ENCODE peak calls at places on chromosome 10, in ten cellular contexts. U, D, E, J, S, X, P, Z, G and O are unnamed samples.

GRCh38 chr10:33772370-33773331 is 438.2 kb upstream of the NRP1 start:
- DNase-seq in U (no peak), D (peak), E (no peak), J (peak), S (peak), X (no peak), P (no peak), Z (peak), G (no peak), O (no peak)

GRCh38 chr10:9126728-9127127 is 1072.2 kb downstream of the GATA3 start:
- DNase-seq in U (no peak), D (no peak), E (no peak), J (no peak), S (no peak), X (no peak), P (no peak), Z (no peak), G (no peak), O (no peak)

GRCh38 chr10:114538544-114538906 is 119.5 kb downstream of the ABLIM1 start:
- DNase-seq in U (no peak), D (no peak), E (no peak), J (no peak), S (no peak), X (peak), P (no peak), Z (no peak), G (no peak), O (no peak)

GRCh38 chr10:116163308-116163707 is 109.7 kb downstream of the GFRA1 start:
- DNase-seq in U (no peak), D (no peak), E (no peak), J (no peak), S (no peak), X (no peak), P (no peak), Z (no peak), G (no peak), O (no peak)

GRCh38 chr10:59895629-59896116 is 10.7 kb downstream of the CCDC6 start:
- DNase-seq in U (no peak), D (no peak), E (no peak), J (no peak), S (no peak), X (no peak), P (peak), Z (no peak), G (no peak), O (no peak)

GRCh38 chr10:49157229-49157628 is 23.4 kb upstream of the FAM170B start:
- DNase-seq in U (no peak), D (no peak), E (no peak), J (no peak), S (no peak), X (peak), P (no peak), Z (no peak), G (no peak), O (no peak)

GRCh38 chr10:49166804-49167628 is 21.2 kb downstream of the TMEM273 start:
- DNase-seq in U (peak), D (no peak), E (no peak), J (no peak), S (no peak), X (no peak), P (no peak), Z (no peak), G (no peak), O (no peak)

GRCh38 chr10:57657164-57657765 is 610.4 kb downstream of the IPMK start:
- DNase-seq in U (peak), D (peak), E (peak), J (no peak), S (peak), X (no peak), P (peak), Z (peak), G (peak), O (peak)

GRCh38 chr10:43781480-43782361 is 133.0 kb upstream of the ZNF32 start:
- DNase-seq in U (no peak), D (no peak), E (no peak), J (no peak), S (no peak), X (no peak), P (peak), Z (no peak), G (no peak), O (no peak)

GRCh38 chr10:4820804-4821401 is 5.1 kb upstream of the AKR1E2 start:
- DNase-seq in U (no peak), D (no peak), E (no peak), J (no peak), S (no peak), X (no peak), P (no peak), Z (peak), G (no peak), O (no peak)

GRCh38 chr10:2214035-2214434 is 476.7 kb upstream of the ADARB2 start:
- DNase-seq in U (no peak), D (no peak), E (no peak), J (no peak), S (no peak), X (no peak), P (no peak), Z (peak), G (peak), O (peak)

GRCh38 chr10:129756912-129757861 is 206.9 kb downstream of the EBF3 start:
- DNase-seq in U (no peak), D (peak), E (peak), J (no peak), S (peak), X (peak), P (no peak), Z (no peak), G (peak), O (no peak)

GRCh38 chr10:112783653-112784426 is 166.2 kb upstream of the TCF7L2 start:
- DNase-seq in U (no peak), D (no peak), E (no peak), J (no peak), S (no peak), X (no peak), P (no peak), Z (no peak), G (no peak), O (no peak)

GRCh38 chr10:123236122-123236521 is 81.9 kb downstream of the BUB3 start:
- DNase-seq in U (no peak), D (no peak), E (no peak), J (no peak), S (peak), X (no peak), P (no peak), Z (no peak), G (no peak), O (peak)
- TF ChIP-seq CTCF in U (no peak), D (no peak), E (no peak), J (no peak), S (no peak), X (no peak), P (no peak), Z (no peak), G (no peak), O (no peak)

GRCh38 chr10:12287772-12288171 is 61.6 kb upstream of the CAMK1D start:
- DNase-seq in U (no peak), D (no peak), E (no peak), J (no peak), S (no peak), X (no peak), P (no peak), Z (no peak), G (peak), O (no peak)
- TF ChIP-seq CTCF in U (no peak), D (no peak), E (no peak), J (no peak), S (no peak), X (no peak), P (no peak), Z (no peak), G (no peak), O (no peak)

GRCh38 chr10:21021843-21022594 is 124.9 kb upstream of the NEBL start:
- DNase-seq in U (no peak), D (no peak), E (no peak), J (no peak), S (peak), X (no peak), P (peak), Z (no peak), G (no peak), O (peak)
- TF ChIP-seq CTCF in U (peak), D (peak), E (peak), J (no peak), S (no peak), X (no peak), P (peak), Z (peak), G (no peak), O (no peak)

GRCh38 chr10:104777086-104777799 is 136.2 kb downstream of the SORCS3 start:
- DNase-seq in U (no peak), D (no peak), E (no peak), J (no peak), S (no peak), X (no peak), P (no peak), Z (no peak), G (no peak), O (no peak)
- TF ChIP-seq CTCF in U (peak), D (no peak), E (no peak), J (no peak), S (no peak), X (no peak), P (no peak), Z (no peak), G (peak), O (no peak)

GRCh38 chr10:83917519-83918506 is 221.5 kb upstream of the GHITM start:
- DNase-seq in U (no peak), D (no peak), E (no peak), J (peak), S (no peak), X (no peak), P (no peak), Z (no peak), G (no peak), O (no peak)
- TF ChIP-seq CTCF in U (peak), D (no peak), E (peak), J (no peak), S (no peak), X (no peak), P (peak), Z (peak), G (no peak), O (no peak)

GRCh38 chr10:51073461-51074237 is 638 bp upstream of the PRKG1 start:
- DNase-seq in U (no peak), D (no peak), E (peak), J (peak), S (peak), X (no peak), P (no peak), Z (no peak), G (peak), O (no peak)
- TF ChIP-seq CTCF in U (no peak), D (no peak), E (no peak), J (no peak), S (no peak), X (no peak), P (no peak), Z (no peak), G (no peak), O (no peak)

DNA sequence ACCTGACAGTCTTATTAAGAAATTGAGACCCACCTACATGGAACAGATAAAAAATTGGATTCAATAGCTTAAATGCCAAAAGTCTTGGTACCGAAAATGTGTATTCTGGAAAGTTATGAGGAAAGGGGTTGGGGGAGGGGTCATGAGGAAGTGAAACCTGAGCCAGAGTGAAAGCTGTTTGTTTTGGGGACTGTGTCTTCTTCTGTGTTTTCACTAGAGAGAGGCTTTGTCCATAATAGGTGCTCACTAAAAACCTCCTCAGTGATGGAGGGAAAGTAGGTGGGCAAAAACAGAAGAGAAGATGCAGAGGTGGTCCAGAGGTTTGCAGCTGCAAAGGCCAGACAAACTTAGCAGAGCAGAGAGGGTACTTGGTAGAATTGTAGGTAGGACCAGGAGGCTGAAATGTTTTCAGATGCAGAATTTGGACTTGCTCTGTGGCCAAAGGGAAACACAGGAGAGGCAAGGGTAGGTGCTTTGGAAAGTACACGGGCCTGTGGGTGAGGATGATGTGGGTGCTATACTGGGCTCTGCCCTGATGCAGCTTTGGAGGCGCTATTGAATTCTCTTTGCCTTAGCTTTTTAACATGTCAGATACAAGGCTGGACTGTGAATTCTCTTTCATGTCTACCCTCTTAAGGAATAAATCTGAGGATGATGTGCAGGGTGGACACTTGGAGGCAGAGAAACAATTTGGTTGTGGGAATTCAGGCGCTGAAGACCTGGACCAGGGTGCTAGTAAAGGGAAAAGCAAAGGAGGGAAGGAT is 254.6 kb downstream of the PTEN start:
- DNase-seq in U (no peak), D (no peak), E (no peak), J (no peak), S (no peak), X (no peak), P (peak), Z (no peak), G (no peak), O (no peak)
- TF ChIP-seq CTCF in U (peak), D (peak), E (peak), J (peak), S (no peak), X (no peak), P (no peak), Z (peak), G (peak), O (no peak)

GRCh38 chr10:50545846-50546245 is 77.9 kb downstream of the SGMS1 start:
- DNase-seq in U (no peak), D (no peak), E (no peak), J (no peak), S (no peak), X (no peak), P (no peak), Z (no peak), G (no peak), O (no peak)
- TF ChIP-seq CTCF in U (no peak), D (no peak), E (no peak), J (no peak), S (no peak), X (no peak), P (no peak), Z (no peak), G (no peak), O (no peak)

GRCh38 chr10:13844651-13845050 is 257.9 kb downstream of the PRPF18 start:
- DNase-seq in U (no peak), D (no peak), E (no peak), J (no peak), S (no peak), X (no peak), P (no peak), Z (no peak), G (no peak), O (no peak)

GRCh38 chr10:13851906-13852305 is 265.1 kb downstream of the PRPF18 start:
- DNase-seq in U (no peak), D (peak), E (no peak), J (no peak), S (no peak), X (no peak), P (no peak), Z (no peak), G (no peak), O (no peak)

GRCh38 chr10:13848530-13849425 is 262.0 kb downstream of the PRPF18 start:
- DNase-seq in U (no peak), D (no peak), E (no peak), J (no peak), S (no peak), X (no peak), P (no peak), Z (no peak), G (no peak), O (no peak)

GRCh38 chr10:13845897-13846296 is 259.1 kb downstream of the PRPF18 start:
- DNase-seq in U (no peak), D (no peak), E (no peak), J (no peak), S (no peak), X (no peak), P (no peak), Z (no peak), G (no peak), O (no peak)

DNA sequence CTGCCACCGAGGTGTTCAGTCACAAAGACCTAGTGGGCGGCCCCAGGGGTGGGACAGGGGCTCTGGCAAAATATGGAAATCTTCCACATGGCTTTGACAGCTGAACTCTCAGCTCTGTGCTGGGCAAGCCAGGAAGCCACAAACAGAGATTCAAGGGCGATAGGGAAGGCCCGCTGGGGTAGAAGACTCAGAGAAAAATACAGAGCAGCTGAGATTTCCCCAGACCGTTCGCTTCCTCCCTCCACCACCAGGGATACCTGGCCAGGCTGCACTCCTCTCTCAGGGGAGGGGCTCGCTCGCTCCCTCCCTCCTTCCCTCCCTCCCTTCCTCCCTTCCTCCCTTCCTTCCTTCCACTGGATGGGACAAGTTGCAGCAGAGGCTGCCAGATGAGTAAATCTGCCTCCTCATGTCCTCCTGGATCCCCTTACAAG is 260.5 kb downstream of the PRPF18 start:
- DNase-seq in U (no peak), D (no peak), E (no peak), J (no peak), S (no peak), X (no peak), P (peak), Z (no peak), G (no peak), O (no peak)
- TF ChIP-seq CTCF in U (peak), D (no peak), E (peak), J (no peak), S (peak), X (no peak), P (no peak), Z (no peak), G (peak), O (no peak)

GRCh38 chr10:71338728-71339495 is 19.9 kb downstream of the SLC29A3 start:
- DNase-seq in U (no peak), D (no peak), E (no peak), J (no peak), S (no peak), X (no peak), P (peak), Z (no peak), G (peak), O (no peak)
- TF ChIP-seq CTCF in U (no peak), D (no peak), E (no peak), J (no peak), S (no peak), X (no peak), P (no peak), Z (no peak), G (no peak), O (no peak)